ENCODE peak calls at places on chromosomes 4 and X, in ten cellular contexts. W is stimulated activated CD4-positive, alpha-beta T cell treated with anti-CD3 and anti-CD28 coated beads, Interleukin-2, amount 100 ng/mL, for 48 hours; E is activated CD4-positive, alpha-beta T cell treated with anti-CD3 and anti-CD28 coated beads, Interleukin-2, amount 50 U/mL, for 24 hours; K is B cell; P is kidney; D is fibroblast of the aortic adventitia; O is progenitor cell of endocrine pancreas; H is AG09309; A is AG20443; F is G401. B is an unnamed sample.

GRCh38 chrX:69216911-69217310 is 51.7 kb upstream of the PJA1 start:
- DNase-seq in W (no peak), E (no peak), K (no peak), P (no peak), D (no peak), O (no peak), H (no peak), A (peak; percentile 17), F (no peak), B (peak; percentile 52)

GRCh38 chrX:40106677-40107290 is 9.0 kb upstream of the BCOR start:
- DNase-seq in W (no peak), E (no peak), K (no peak), P (no peak), D (no peak), O (no peak), H (no peak), A (no peak), F (no peak), B (no peak)

GRCh38 chr4:113469023-113469390 is 292.5 kb downstream of the CAMK2D start:
- DNase-seq in W (no peak), E (no peak), K (no peak), P (no peak), D (peak; percentile 75), O (no peak), H (no peak), A (peak; percentile 7), F (no peak), B (no peak)

GRCh38 chr4:55125087-55125721 is at the start of gene KDR:
- DNase-seq in W (no peak), E (no peak), K (no peak), P (peak; percentile 83), D (peak; percentile 37), O (peak; percentile 29), H (no peak), A (peak; percentile 66), F (no peak), B (peak; percentile 79)

GRCh38 chrX:108036298-108036973 is 8.4 kb upstream of the VSIG1 start:
- DNase-seq in W (no peak), E (no peak), K (no peak), P (no peak), D (peak; percentile 85), O (no peak), H (no peak), A (no peak), F (no peak), B (no peak)

GRCh38 chrX:115226929-115227328 is 7.0 kb downstream of the LRCH2 start:
- DNase-seq in W (no peak), E (no peak), K (no peak), P (no peak), D (peak; percentile 26), O (no peak), H (peak; percentile 5), A (no peak), F (peak; percentile 61), B (no peak)

GRCh38 chr4:82784615-82785247 is 13.9 kb downstream of the SCD5 start:
- DNase-seq in W (no peak), E (no peak), K (no peak), P (no peak), D (peak; percentile 66), O (no peak), H (no peak), A (peak; percentile 30), F (no peak), B (no peak)

GRCh38 chrX:38452603-38453002 is 100.2 kb downstream of the OTC start:
- DNase-seq in W (no peak), E (no peak), K (no peak), P (no peak), D (no peak), O (no peak), H (no peak), A (no peak), F (no peak), B (no peak)

GRCh38 chr4:184481544-184481943 is 7.2 kb upstream of the IRF2 start:
- DNase-seq in W (no peak), E (no peak), K (no peak), P (no peak), D (no peak), O (no peak), H (no peak), A (no peak), F (no peak), B (no peak)

B was measured in chondrocyte.